ENCODE peak calls at places on chromosomes 16 and 17, in nine cellular contexts. E is activated CD4-positive, alpha-beta T cell treated with anti-CD3 and anti-CD28 coated beads, Interleukin-2, amount 50 U/mL, for 48 hours; R is occipital lobe; W is RWPE1; L is A673; N is CD8-positive, alpha-beta T cell; J is HEK293T; G is activated T-helper 1 cell treated with anti-CD3 and anti-CD28 coated beads, Interleukin-12 subunit alpha, Interleukin-12 subunit beta, Interleukin-2, Interleukin-4 antibody, amounts not matched to agents 30 ng/mL and 10 ng/mL and 1 ng/mL, durations not matched to agents 14 hours and 24 hours and 36 hours; X is stimulated activated CD8-positive, alpha-beta memory T cell treated with anti-CD3 and anti-CD28 coated beads, Interleukin-7, amount 100 ng/mL, for 24 hours. H is an unnamed sample.

GRCh38 chr16:11325404-11326083 is 19.7 kb upstream of the RMI2 start:
- DNase-seq in E (peak), R (no peak), W (no peak), L (no peak), N (no peak), J (no peak), G (peak), X (no peak), H (peak)

GRCh38 chr16:901149-901548 is 69.6 kb downstream of the LMF1 start:
- DNase-seq in E (no peak), R (no peak), W (no peak), L (no peak), N (no peak), J (no peak), G (no peak), X (no peak), H (no peak)

GRCh38 chr16:24174504-24174903 is 81.6 kb upstream of the CACNG3 start:
- DNase-seq in E (no peak), R (peak), W (no peak), L (no peak), N (no peak), J (no peak), G (no peak), X (no peak), H (no peak)

GRCh38 chr16:50615891-50616290 is 65.2 kb downstream of the SNX20 start:
- DNase-seq in E (no peak), R (no peak), W (no peak), L (no peak), N (no peak), J (no peak), G (no peak), X (no peak), H (no peak)

GRCh38 chr16:68072038-68072695 is 13.0 kb upstream of the NFATC3 start:
- DNase-seq in E (no peak), R (no peak), W (peak), L (no peak), N (no peak), J (no peak), G (no peak), X (no peak), H (no peak)

GRCh38 chr17:40034426-40035161 is 19.4 kb downstream of the CSF3 start:
- DNase-seq in E (no peak), R (no peak), W (no peak), L (no peak), N (no peak), J (no peak), G (no peak), X (no peak), H (no peak)

GRCh38 chr16:22008215-22009142 is 568 bp downstream of the MOSMO start:
- DNase-seq in E (peak), R (no peak), W (peak), L (no peak), N (no peak), J (no peak), G (no peak), X (no peak), H (no peak)

GRCh38 chr16:71311553-71312158 is 22.5 kb upstream of the CMTR2 start:
- DNase-seq in E (peak), R (no peak), W (peak), L (peak), N (peak), J (peak), G (no peak), X (no peak), H (no peak)

GRCh38 chr16:85888405-85889331 is 10.3 kb upstream of the IRF8 start:
- DNase-seq in E (peak), R (no peak), W (peak), L (peak), N (no peak), J (no peak), G (peak), X (no peak), H (no peak)

GRCh38 chr17:50864747-50865059 is 1.5 kb downstream of the TOB1 start:
- DNase-seq in E (no peak), R (no peak), W (no peak), L (no peak), N (no peak), J (no peak), G (no peak), X (no peak), H (no peak)

GRCh38 chr17:81286491-81287145 is 8.5 kb downstream of the SLC38A10 start:
- DNase-seq in E (no peak), R (no peak), W (no peak), L (no peak), N (no peak), J (no peak), G (no peak), X (no peak), H (no peak)

GRCh38 chr17:55421179-55421934 is at the start of gene MMD:
- DNase-seq in E (no peak), R (no peak), W (peak), L (no peak), N (no peak), J (no peak), G (no peak), X (no peak), H (no peak)

H was measured in GDM1.